ENCODE peak calls at places on chromosome 15, in five cellular contexts. Y, C, H, O and L are unnamed samples.

GRCh38 chr15:22979069-22979698 is 984 bp downstream of the CYFIP1 start:
- DNase-seq in O (peak), C (no peak), H (no peak), Y (no peak), L (peak)

GRCh38 chr15:67253517-67254237 is 784 bp downstream of the AAGAB start:
- DNase-seq in O (peak), Y (no peak), C (no peak), H (no peak), L (peak)

GRCh38 chr15:50786468-50786867 is 21.0 kb upstream of the SPPL2A start:
- DNase-seq in Y (no peak), H (no peak), O (no peak), C (no peak), L (no peak)

GRCh38 chr15:23073890-23074631 is 34.7 kb upstream of the TUBGCP5 start:
- DNase-seq in H (peak), Y (no peak), O (no peak), C (no peak), L (no peak)

GRCh38 chr15:74616996-74617395 is 1.4 kb downstream of the CLK3 start:
- DNase-seq in Y (no peak), O (no peak), C (no peak), H (no peak), L (no peak)

GRCh38 chr15:42063122-42063848 is 31.1 kb downstream of the PLA2G4D start:
- DNase-seq in O (no peak), Y (peak), H (no peak), C (no peak), L (no peak)

GRCh38 chr15:56208641-56209155 is 35.0 kb downstream of the RFX7 start:
- DNase-seq in O (no peak), Y (no peak), H (no peak), C (no peak), L (no peak)

GRCh38 chr15:52295421-52295991 is at the start of gene MYO5C:
- DNase-seq in C (no peak), O (peak), Y (no peak), H (no peak), L (peak)

GRCh38 chr15:84950570-84951111 is 31.0 kb upstream of the PDE8A start:
- DNase-seq in Y (no peak), C (no peak), O (no peak), H (no peak), L (no peak)

GRCh38 chr15:59701880-59702279 is 12.8 kb upstream of the BNIP2 start:
- DNase-seq in O (no peak), C (no peak), H (no peak), Y (no peak), L (no peak)

GRCh38 chr15:55334371-55334770 is 15.3 kb downstream of the PIGB start:
- DNase-seq in H (no peak), O (no peak), C (no peak), Y (no peak), L (no peak)

GRCh38 chr15:31268911-31269784 is 57.5 kb upstream of the KLF13 start:
- DNase-seq in H (no peak), Y (no peak), C (no peak), O (peak), L (no peak)

GRCh38 chr15:99613887-99614642 is 48.3 kb downstream of the MEF2A start:
- DNase-seq in Y (no peak), O (peak), H (peak), C (no peak), L (no peak)

GRCh38 chr15:74519311-74519710 is 21.7 kb upstream of the ARID3B start:
- DNase-seq in Y (no peak), H (peak), C (no peak), O (no peak), L (no peak)

GRCh38 chr15:35603298-35603697 is 57.3 kb upstream of the DPH6 start:
- DNase-seq in O (no peak), Y (no peak), H (no peak), C (no peak), L (no peak)

GRCh38 chr15:35686347-35686746 is 140.4 kb upstream of the DPH6 start:
- DNase-seq in Y (no peak), O (no peak), H (no peak), C (no peak), L (no peak)

GRCh38 chr15:58962662-58963565 is 24.5 kb upstream of the RNF111 start:
- DNase-seq in Y (no peak), C (no peak), O (no peak), H (no peak), L (no peak)

GRCh38 chr15:81176291-81176893 is 20.3 kb upstream of the IL16 start:
- DNase-seq in C (no peak), Y (no peak), H (no peak), O (no peak), L (no peak)

GRCh38 chr15:99435138-99435695 is 130.6 kb upstream of the MEF2A start:
- DNase-seq in O (no peak), Y (no peak), H (no peak), C (no peak), L (no peak)

GRCh38 chr15:47744496-47744895 is 27.2 kb downstream of the SEMA6D start:
- DNase-seq in Y (no peak), C (no peak), O (no peak), H (no peak), L (no peak)

GRCh38 chr15:70235347-70235746 is 137.6 kb upstream of the TLE3 start:
- DNase-seq in C (no peak), O (no peak), Y (no peak), H (no peak), L (no peak)

GRCh38 chr15:56965614-56966013 is 47.2 kb downstream of the TCF12 start:
- DNase-seq in H (no peak), Y (no peak), O (no peak), C (no peak), L (no peak)

GRCh38 chr15:90552162-90552928 is 22.6 kb downstream of the CRTC3 start:
- DNase-seq in O (peak), C (no peak), H (no peak), Y (no peak), L (no peak)

GRCh38 chr15:38217788-38218609 is 34.6 kb upstream of the SPRED1 start:
- DNase-seq in C (no peak), O (no peak), H (no peak), Y (no peak), L (no peak)

GRCh38 chr15:91572110-91572509 is 281.4 kb upstream of the SLCO3A1 start:
- DNase-seq in C (no peak), Y (no peak), O (no peak), H (no peak), L (no peak)

GRCh38 chr15:23759964-23760363 is 72.9 kb upstream of the NDN start:
- DNase-seq in O (no peak), C (no peak), H (no peak), Y (no peak), L (no peak)

GRCh38 chr15:96234109-96234892 is 96.2 kb upstream of the NR2F2 start:
- DNase-seq in O (peak), Y (no peak), C (no peak), H (peak), L (no peak)

GRCh38 chr15:69758291-69758771 is 305.7 kb downstream of the RPLP1 start:
- DNase-seq in Y (no peak), H (no peak), O (no peak), C (no peak), L (peak)

GRCh38 chr15:96524676-96525417 is 194.3 kb downstream of the NR2F2 start:
- DNase-seq in H (no peak), O (no peak), C (no peak), Y (no peak), L (no peak)

GRCh38 chr15:48324949-48325348 is 6.3 kb upstream of the DUT start:
- DNase-seq in H (no peak), O (no peak), Y (no peak), C (no peak), L (no peak)

GRCh38 chr15:65339436-65339835 is 35.0 kb downstream of the RNU5B-1 start:
- DNase-seq in Y (no peak), H (no peak), O (no peak), C (no peak), L (no peak)

GRCh38 chr15:27776501-27776900 is 322.6 kb downstream of the OCA2 start:
- DNase-seq in C (no peak), H (no peak), O (no peak), Y (no peak), L (no peak)